ENCODE peak calls at places on chromosomes 12 and 14, in seven cellular contexts. T is heart left ventricle, R is K562, E is Peyer's patch, X is HCT116, B is IMR-90, O is transverse colon. W is an unnamed sample.

GRCh38 chr12:93244514-93245077 is 133.1 kb upstream of the NUDT4 start:
- DNase-seq in T (no peak), X (no peak), R (no peak), O (no peak), E (no peak), B (no peak), W (no peak)

GRCh38 chr12:95126076-95126475 is 52.7 kb upstream of the NR2C1 start:
- DNase-seq in B (no peak), T (no peak), R (no peak), E (no peak), O (no peak), X (no peak), W (no peak)

GRCh38 chr14:80212025-80212402 is 710 bp upstream of the DIO2 start:
- DNase-seq in T (no peak), O (no peak), E (no peak), X (no peak), B (peak; percentile 67), R (no peak), W (no peak)

GRCh38 chr12:70637686-70638085 is 457 bp upstream of the PTPRB start:
- DNase-seq in R (no peak), B (no peak), T (no peak), X (no peak), O (no peak), E (no peak), W (no peak)

GRCh38 chr14:92676031-92676430 is 72.4 kb downstream of the LGMN start:
- DNase-seq in E (no peak), X (no peak), T (no peak), O (peak; percentile 29), R (no peak), B (no peak), W (no peak)

GRCh38 chr14:93789366-93790130 is 1.3 kb upstream of the PRIMA1 start:
- DNase-seq in X (no peak), B (no peak), T (no peak), R (no peak), E (no peak), O (no peak), W (no peak)

GRCh38 chr12:120361506-120362208 is 7.3 kb downstream of the MSI1 start:
- DNase-seq in O (peak; percentile 28), T (peak; percentile 60), R (peak; percentile 95), X (no peak), B (peak; percentile 34), E (peak; percentile 64), W (peak; percentile 71)

GRCh38 chr12:20370001-20370381 is 1.7 kb downstream of the PDE3A start:
- DNase-seq in O (peak; percentile 58), B (no peak), X (no peak), T (peak; percentile 60), E (no peak), R (no peak), W (peak; percentile 36)

GRCh38 chr12:452667-453210 is 7.0 kb upstream of the B4GALNT3 start:
- DNase-seq in B (no peak), E (no peak), O (peak; percentile 56), R (peak; percentile 51), X (no peak), T (peak; percentile 49), W (peak; percentile 78)

GRCh38 chr14:58362798-58363412 is 32.8 kb upstream of the TOMM20L start:
- DNase-seq in B (peak; percentile 17), R (peak; percentile 11), E (no peak), T (no peak), O (no peak), X (peak; percentile 21), W (no peak)

GRCh38 chr12:132279184-132279889 is 50.1 kb downstream of the GALNT9 start:
- DNase-seq in B (peak; percentile 9), E (peak; percentile 62), O (peak; percentile 54), T (peak; percentile 83), X (no peak), R (peak; percentile 64), W (peak; percentile 93)

GRCh38 chr12:10939163-10939562 is at the start of gene TAS2R14:
- DNase-seq in O (no peak), X (no peak), E (no peak), B (no peak), R (no peak), T (no peak), W (no peak)

GRCh38 chr12:88108021-88108420 is 33.9 kb downstream of the CEP290 start:
- DNase-seq in X (no peak), E (no peak), T (no peak), O (no peak), B (peak; percentile 28), R (no peak), W (no peak)

GRCh38 chr12:2963154-2963759 is 4.1 kb downstream of the TEAD4 start:
- DNase-seq in B (no peak), E (no peak), R (no peak), X (no peak), T (peak; percentile 58), O (no peak), W (no peak)

GRCh38 chr12:85182699-85183098 is 97.3 kb upstream of the ALX1 start:
- DNase-seq in T (no peak), E (no peak), X (no peak), B (no peak), O (no peak), R (no peak), W (no peak)

GRCh38 chr12:130956009-130956408 is 2.3 kb downstream of the ADGRD1 start:
- DNase-seq in T (no peak), O (no peak), E (no peak), X (no peak), R (no peak), B (no peak), W (no peak)

GRCh38 chr12:20577054-20577453 is 118.1 kb upstream of the SLCO1C1 start:
- DNase-seq in O (no peak), B (no peak), X (no peak), E (no peak), R (no peak), T (no peak), W (no peak)

GRCh38 chr14:104235686-104236085 is 97.3 kb downstream of the KIF26A start:
- DNase-seq in T (no peak), R (no peak), E (no peak), X (no peak), O (no peak), B (no peak), W (no peak)

GRCh38 chr12:15581006-15581405 is 208.2 kb downstream of the EPS8 start:
- DNase-seq in O (no peak), X (no peak), B (peak; percentile 53), E (no peak), T (no peak), R (no peak), W (no peak)

GRCh38 chr14:103188691-103189480 is 65.6 kb downstream of the TNFAIP2 start:
- DNase-seq in T (peak; percentile 39), R (no peak), E (peak; percentile 77), X (no peak), B (no peak), O (peak; percentile 37), W (peak; percentile 52)

GRCh38 chr12:116590561-116590960 is 31.4 kb downstream of the MAP1LC3B2 start:
- DNase-seq in O (no peak), R (no peak), X (no peak), E (no peak), T (no peak), B (no peak), W (no peak)

GRCh38 chr12:116594325-116595038 is 35.3 kb downstream of the MAP1LC3B2 start:
- DNase-seq in R (no peak), O (peak; percentile 20), T (peak; percentile 51), X (no peak), B (no peak), E (no peak), W (no peak)

GRCh38 chr12:116592116-116592637 is 33.0 kb downstream of the MAP1LC3B2 start:
- DNase-seq in E (no peak), O (peak; percentile 36), X (no peak), B (no peak), R (no peak), T (peak; percentile 51), W (peak; percentile 73)

GRCh38 chr12:116592731-116593130 is 33.5 kb downstream of the MAP1LC3B2 start:
- DNase-seq in X (no peak), T (no peak), R (no peak), O (no peak), E (no peak), B (no peak), W (no peak)

GRCh38 chr12:116591608-116592115 is 32.5 kb downstream of the MAP1LC3B2 start:
- DNase-seq in B (peak; percentile 76), T (no peak), O (no peak), X (no peak), E (no peak), R (no peak), W (no peak)
- H3K4me1 ChIP-seq in B (peaks cover 5% of the 10 kb centered on the region), T (peaks cover 7% of the 10 kb centered on the region), O (peaks cover 17% of the 10 kb centered on the region), X (peaks cover 29% of the 10 kb centered on the region), E (peaks cover 3% of the 10 kb centered on the region), R (peaks cover 18% of the 10 kb centered on the region), W (peaks cover 25% of the 10 kb centered on the region)

DNA sequence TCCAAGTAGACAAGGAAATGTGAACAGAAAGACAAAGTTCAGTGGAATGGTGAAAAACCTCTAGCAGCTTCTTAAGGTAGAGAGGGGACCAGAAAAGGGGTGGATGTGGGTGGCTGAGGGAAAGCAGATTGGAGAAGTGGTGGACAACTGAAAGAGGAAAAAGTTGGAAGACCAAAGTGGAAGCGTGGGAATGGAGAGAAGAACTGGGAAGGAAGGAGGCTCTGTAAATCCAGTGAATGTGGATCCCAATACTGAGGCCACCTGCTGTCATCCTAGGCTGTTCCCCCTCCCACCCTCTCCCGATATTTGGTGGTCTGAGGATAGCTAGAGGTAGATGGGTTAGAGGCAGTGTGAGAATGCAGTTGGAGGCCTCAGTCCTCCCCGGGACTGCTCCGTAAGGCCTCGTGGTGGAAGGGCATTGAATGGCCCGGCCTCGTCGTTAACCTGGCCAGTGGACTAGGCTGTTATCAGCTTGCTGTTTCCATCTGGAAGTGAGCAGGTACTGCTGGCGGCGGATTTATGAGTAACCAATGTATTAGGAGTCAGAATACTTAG is 822 bp upstream of the POU6F1 start:
- DNase-seq in T (no peak), R (peak; percentile 57), B (no peak), E (no peak), O (no peak), X (no peak), W (no peak)
- TF ChIP-seq POLR2A in T (no peak), R (peak; percentile 38), B (no peak), E (no peak), O (no peak), X (no peak), W (no peak)

GRCh38 chr12:107518868-107519267 is 166.7 kb upstream of the PWP1 start:
- DNase-seq in X (no peak), E (no peak), B (no peak), R (no peak), T (no peak), O (no peak), W (no peak)
- H3K4me1 ChIP-seq in X (peaks cover 12% of the 10 kb centered on the region), E (no peaks in the 10 kb centered on the region), B (peaks cover 4% of the 10 kb centered on the region), R (no peaks in the 10 kb centered on the region), T (no peaks in the 10 kb centered on the region), O (no peaks in the 10 kb centered on the region), W (no peaks in the 10 kb centered on the region)

GRCh38 chr12:124919646-124920352 is 5.3 kb upstream of the UBC start:
- DNase-seq in E (no peak), O (no peak), T (no peak), B (peak; percentile 38), R (no peak), X (no peak), W (no peak)

GRCh38 chr12:124916370-124917134 is 2.1 kb upstream of the UBC start:
- DNase-seq in E (no peak), R (peak; percentile 20), B (peak; percentile 93), X (peak; percentile 90), T (peak; percentile 80), O (peak; percentile 84), W (peak; percentile 72)

GRCh38 chr12:124915249-124916236 is 1.1 kb upstream of the UBC start:
- DNase-seq in R (peak; percentile 56), O (peak; percentile 73), X (no peak), B (peak; percentile 21), T (peak; percentile 53), E (peak; percentile 82), W (peak; percentile 51)

GRCh38 chr12:124917841-124918621 is 3.6 kb upstream of the UBC start:
- DNase-seq in X (no peak), O (no peak), E (no peak), T (no peak), B (peak; percentile 21), R (no peak), W (no peak)

GRCh38 chr12:124917135-124917840 is 2.8 kb upstream of the UBC start:
- DNase-seq in B (peak; percentile 100), R (peak; percentile 77), T (peak; percentile 99), O (peak; percentile 97), X (peak; percentile 99), E (peak; percentile 95), W (peak; percentile 98)
- TF ChIP-seq POLR2A in B (peak; percentile 57), R (peak; percentile 80), T (no peak), O (peak; percentile 65), X (peak; percentile 52), E (peak; percentile 22), W (peak; percentile 19)

W was measured in testis.